ENCODE peak calls at places on chromosomes 11 and 22, in nine cellular contexts. O is chondrocyte; P is foreskin fibroblast; G is NCI-H460; T is amniotic stem cell; Z is NCI-H1436; F is NCI-H2107; D is frontal cortex; Y is activated CD8-positive, alpha-beta memory T cell treated with anti-CD3 and anti-CD28 coated beads, Interleukin-2, amount 50 U/mL, for 48 hours. H is an unnamed sample.

GRCh38 chr11:62876712-62877111 is 4.0 kb upstream of the SLC3A2 start:
- DNase-seq in O (no peak), P (no peak), G (no peak), T (no peak), Z (no peak), F (no peak), D (no peak), Y (no peak), H (no peak)

GRCh38 chr11:94750319-94751215 is 17.6 kb upstream of the AMOTL1 start:
- DNase-seq in O (no peak), P (no peak), G (no peak), T (no peak), Z (no peak), F (no peak), D (no peak), Y (no peak), H (no peak)

GRCh38 chr11:123742778-123743177 is 1.3 kb upstream of the ZNF202 start:
- DNase-seq in O (no peak), P (no peak), G (no peak), T (no peak), Z (no peak), F (no peak), D (no peak), Y (no peak), H (peak; percentile 32)

GRCh38 chr11:86558219-86558618 is 114.2 kb downstream of the ME3 start:
- DNase-seq in O (no peak), P (peak; percentile 60), G (no peak), T (no peak), Z (no peak), F (no peak), D (no peak), Y (no peak), H (no peak)

GRCh38 chr22:49179175-49179574 is 648.5 kb downstream of the BRD1 start:
- DNase-seq in O (peak; percentile 68), P (no peak), G (no peak), T (no peak), Z (no peak), F (no peak), D (no peak), Y (no peak), H (no peak)

GRCh38 chr22:48888466-48889208 is 939.0 kb downstream of the BRD1 start:
- DNase-seq in O (peak; percentile 58), P (no peak), G (no peak), T (no peak), Z (no peak), F (no peak), D (no peak), Y (no peak), H (no peak)

GRCh38 chr11:82462588-82462987 is 271.1 kb downstream of the FAM181B start:
- DNase-seq in O (no peak), P (no peak), G (no peak), T (no peak), Z (no peak), F (no peak), D (no peak), Y (no peak), H (no peak)

GRCh38 chr11:35734669-35735068 is 72.1 kb downstream of the TRIM44 start:
- DNase-seq in O (no peak), P (no peak), G (no peak), T (no peak), Z (no peak), F (no peak), D (no peak), Y (no peak), H (no peak)

GRCh38 chr11:126198648-126199047 is 12.8 kb downstream of the RPUSD4 start:
- DNase-seq in O (no peak), P (no peak), G (no peak), T (no peak), Z (no peak), F (no peak), D (no peak), Y (no peak), H (no peak)

GRCh38 chr22:27231266-27231665 is 570.3 kb downstream of the MN1 start:
- DNase-seq in O (no peak), P (no peak), G (no peak), T (no peak), Z (no peak), F (no peak), D (no peak), Y (no peak), H (no peak)

GRCh38 chr22:27492566-27493201 is 308.9 kb downstream of the MN1 start:
- DNase-seq in O (no peak), P (no peak), G (no peak), T (no peak), Z (no peak), F (no peak), D (no peak), Y (no peak), H (no peak)

GRCh38 chr11:66020618-66021357 is 5.5 kb downstream of the CATSPER1 start:
- DNase-seq in O (no peak), P (peak; percentile 88), G (peak; percentile 40), T (peak; percentile 25), Z (no peak), F (no peak), D (no peak), Y (no peak), H (no peak)

GRCh38 chr11:92688416-92688815 is 281.0 kb upstream of the MTNR1B start:
- DNase-seq in O (no peak), P (no peak), G (no peak), T (no peak), Z (no peak), F (no peak), D (no peak), Y (no peak), H (no peak)

GRCh38 chr22:37726240-37726887 is 29.5 kb downstream of the TRIOBP start:
- DNase-seq in O (no peak), P (peak; percentile 69), G (no peak), T (no peak), Z (no peak), F (no peak), D (no peak), Y (no peak), H (no peak)

GRCh38 chr22:49549851-49550430 is 277.7 kb downstream of the BRD1 start:
- DNase-seq in O (no peak), P (no peak), G (no peak), T (no peak), Z (no peak), F (no peak), D (no peak), Y (no peak), H (no peak)

GRCh38 chr22:45952553-45952952 is 24.4 kb downstream of the WNT7B start:
- DNase-seq in O (no peak), P (no peak), G (no peak), T (no peak), Z (no peak), F (no peak), D (no peak), Y (no peak), H (no peak)

GRCh38 chr11:86214710-86215109 is 29.8 kb upstream of the EED start:
- DNase-seq in O (no peak), P (no peak), G (no peak), T (no peak), Z (no peak), F (no peak), D (no peak), Y (peak; percentile 86), H (no peak)

GRCh38 chr11:7909585-7910325 is 21.3 kb downstream of the OR10A6 start:
- DNase-seq in O (no peak), P (no peak), G (no peak), T (no peak), Z (no peak), F (no peak), D (no peak), Y (no peak), H (no peak)

GRCh38 chr11:95790933-95791247 is 592 bp downstream of the CEP57 start:
- DNase-seq in O (peak; percentile 68), P (peak; percentile 65), G (no peak), T (no peak), Z (peak; percentile 31), F (peak; percentile 19), D (no peak), Y (peak; percentile 80), H (no peak)

GRCh38 chr11:108122166-108122628 is 830 bp downstream of the ACAT1 start:
- DNase-seq in O (no peak), P (peak; percentile 54), G (no peak), T (no peak), Z (no peak), F (no peak), D (no peak), Y (no peak), H (no peak)

GRCh38 chr11:46296520-46297448 is 19.3 kb downstream of the CREB3L1 start:
- DNase-seq in O (no peak), P (peak; percentile 86), G (no peak), T (peak; percentile 74), Z (no peak), F (no peak), D (no peak), Y (no peak), H (peak; percentile 98)

GRCh38 chr11:67195971-67196418 is 70.3 kb upstream of the GRK2 start:
- DNase-seq in O (no peak), P (peak; percentile 68), G (peak; percentile 40), T (no peak), Z (no peak), F (no peak), D (no peak), Y (no peak), H (no peak)

GRCh38 chr11:199004-199581 is 6.2 kb downstream of the SCGB1C1 start:
- DNase-seq in O (peak; percentile 79), P (no peak), G (no peak), T (no peak), Z (no peak), F (no peak), D (no peak), Y (peak; percentile 48), H (no peak)

GRCh38 chr11:44016129-44016528 is 31.7 kb upstream of the ACCSL start:
- DNase-seq in O (no peak), P (peak; percentile 82), G (no peak), T (no peak), Z (no peak), F (no peak), D (no peak), Y (peak; percentile 43), H (no peak)

GRCh38 chr11:12706531-12707499 is 32.6 kb downstream of the TEAD1 start:
- DNase-seq in O (no peak), P (peak; percentile 58), G (no peak), T (no peak), Z (peak; percentile 38), F (no peak), D (no peak), Y (no peak), H (no peak)

GRCh38 chr22:49825436-49825835 is 2.2 kb downstream of the BRD1 start:
- DNase-seq in O (no peak), P (peak; percentile 71), G (no peak), T (no peak), Z (no peak), F (no peak), D (no peak), Y (no peak), H (no peak)

GRCh38 chr11:116986521-116987105 is 111.6 kb downstream of the SIK3 start:
- DNase-seq in O (no peak), P (peak; percentile 91), G (peak; percentile 1), T (peak; percentile 8), Z (no peak), F (no peak), D (no peak), Y (no peak), H (no peak)

GRCh38 chr11:108906826-108907225 is 242.0 kb downstream of the DDX10 start:
- DNase-seq in O (no peak), P (peak; percentile 60), G (no peak), T (no peak), Z (no peak), F (no peak), D (no peak), Y (no peak), H (no peak)

GRCh38 chr11:4881860-4882500 is at the start of gene OR51T1:
- DNase-seq in O (no peak), P (peak; percentile 31), G (no peak), T (no peak), Z (no peak), F (no peak), D (no peak), Y (no peak), H (no peak)

GRCh38 chr11:11265994-11266606 is 87.0 kb downstream of the CSNK2A3 start:
- DNase-seq in O (no peak), P (peak; percentile 37), G (peak; percentile 15), T (no peak), Z (peak; percentile 54), F (no peak), D (no peak), Y (peak; percentile 88), H (peak; percentile 46)

GRCh38 chr22:49971232-49972162 is 10.9 kb downstream of the PIM3 start:
- DNase-seq in O (peak; percentile 90), P (peak; percentile 97), G (peak; percentile 21), T (no peak), Z (peak; percentile 48), F (no peak), D (peak; percentile 69), Y (peak; percentile 89), H (no peak)

H was measured in NT2/D1.